ENCODE peak calls at places on chromosomes 5 and 9, in seven cellular contexts. One of them, this sample, is unnamed.

GRCh38 chr9:77977210-77977611 is 54.4 kb downstream of the GNAQ start:
- DNase-seq in small intestine: peak
- DNase-seq in aorta: peak
- DNase-seq in CD4-positive, CD25-positive, alpha-beta regulatory T cell: peak
- DNase-seq in stomach: peak
- DNase-seq in GM23248: peak
- DNase-seq in IMR-90: peak
- DNase-seq in this sample: no peak

GRCh38 chr5:108093186-108093585 is 288.7 kb downstream of the FBXL17 start:
- DNase-seq in GM23248: peak
- DNase-seq in CD4-positive, CD25-positive, alpha-beta regulatory T cell: no peak
- DNase-seq in small intestine: no peak
- DNase-seq in stomach: no peak
- DNase-seq in IMR-90: peak
- DNase-seq in aorta: no peak
- DNase-seq in this sample: no peak

GRCh38 chr9:86020731-86021130 is 78.6 kb downstream of the GOLM1 start:
- DNase-seq in stomach: no peak
- DNase-seq in small intestine: no peak
- DNase-seq in GM23248: peak
- DNase-seq in CD4-positive, CD25-positive, alpha-beta regulatory T cell: no peak
- DNase-seq in IMR-90: no peak
- DNase-seq in aorta: no peak
- DNase-seq in this sample: no peak

GRCh38 chr5:110224050-110224449 is 502.4 kb downstream of the TMEM232 start:
- DNase-seq in GM23248: no peak
- DNase-seq in stomach: no peak
- DNase-seq in CD4-positive, CD25-positive, alpha-beta regulatory T cell: no peak
- DNase-seq in aorta: no peak
- DNase-seq in small intestine: no peak
- DNase-seq in IMR-90: no peak
- DNase-seq in this sample: no peak

GRCh38 chr5:111887706-111888105 is 130.7 kb upstream of the NREP start:
- DNase-seq in aorta: no peak
- DNase-seq in IMR-90: no peak
- DNase-seq in stomach: no peak
- DNase-seq in CD4-positive, CD25-positive, alpha-beta regulatory T cell: no peak
- DNase-seq in GM23248: no peak
- DNase-seq in small intestine: no peak
- DNase-seq in this sample: no peak

GRCh38 chr5:1709186-1709803 is 90.3 kb downstream of the MRPL36 start:
- DNase-seq in small intestine: peak
- DNase-seq in stomach: no peak
- DNase-seq in aorta: no peak
- DNase-seq in IMR-90: no peak
- DNase-seq in CD4-positive, CD25-positive, alpha-beta regulatory T cell: no peak
- DNase-seq in GM23248: no peak
- DNase-seq in this sample: no peak

GRCh38 chr5:155189981-155190380 is 176.4 kb downstream of the KIF4B start:
- DNase-seq in IMR-90: no peak
- DNase-seq in aorta: no peak
- DNase-seq in small intestine: no peak
- DNase-seq in CD4-positive, CD25-positive, alpha-beta regulatory T cell: no peak
- DNase-seq in stomach: no peak
- DNase-seq in GM23248: no peak
- DNase-seq in this sample: no peak

GRCh38 chr9:124347206-124347967 is 67.9 kb downstream of the PSMB7 start:
- DNase-seq in IMR-90: no peak
- DNase-seq in CD4-positive, CD25-positive, alpha-beta regulatory T cell: no peak
- DNase-seq in stomach: no peak
- DNase-seq in small intestine: no peak
- DNase-seq in GM23248: no peak
- DNase-seq in aorta: peak
- DNase-seq in this sample: peak

GRCh38 chr9:89999534-90000370 is 394.9 kb downstream of the GADD45G start:
- DNase-seq in CD4-positive, CD25-positive, alpha-beta regulatory T cell: no peak
- DNase-seq in aorta: peak
- DNase-seq in IMR-90: peak
- DNase-seq in stomach: peak
- DNase-seq in small intestine: peak
- DNase-seq in GM23248: peak
- DNase-seq in this sample: peak

GRCh38 chr9:90870646-90871326 is 69.2 kb downstream of the SYK start:
- DNase-seq in GM23248: peak
- DNase-seq in stomach: peak
- DNase-seq in aorta: no peak
- DNase-seq in IMR-90: peak
- DNase-seq in small intestine: peak
- DNase-seq in CD4-positive, CD25-positive, alpha-beta regulatory T cell: peak
- DNase-seq in this sample: no peak

GRCh38 chr5:119745976-119746375 is 116.6 kb downstream of the FAM170A start:
- DNase-seq in IMR-90: no peak
- DNase-seq in stomach: no peak
- DNase-seq in aorta: no peak
- DNase-seq in CD4-positive, CD25-positive, alpha-beta regulatory T cell: no peak
- DNase-seq in small intestine: no peak
- DNase-seq in GM23248: no peak
- DNase-seq in this sample: no peak

GRCh38 chr9:98930792-98931191 is 12.9 kb upstream of the COL15A1 start:
- DNase-seq in CD4-positive, CD25-positive, alpha-beta regulatory T cell: no peak
- DNase-seq in IMR-90: no peak
- DNase-seq in GM23248: no peak
- DNase-seq in aorta: no peak
- DNase-seq in small intestine: no peak
- DNase-seq in stomach: no peak
- DNase-seq in this sample: no peak

GRCh38 chr5:17203329-17204132 is 13.9 kb upstream of the BASP1 start:
- DNase-seq in IMR-90: peak
- DNase-seq in aorta: no peak
- DNase-seq in CD4-positive, CD25-positive, alpha-beta regulatory T cell: no peak
- DNase-seq in GM23248: peak
- DNase-seq in stomach: no peak
- DNase-seq in small intestine: peak
- DNase-seq in this sample: peak

GRCh38 chr9:28600226-28600625 is 1026.9 kb upstream of the C9orf72 start:
- DNase-seq in GM23248: no peak
- DNase-seq in IMR-90: no peak
- DNase-seq in stomach: no peak
- DNase-seq in small intestine: no peak
- DNase-seq in CD4-positive, CD25-positive, alpha-beta regulatory T cell: no peak
- DNase-seq in aorta: no peak
- DNase-seq in this sample: no peak

GRCh38 chr5:38375423-38375822 is 117.1 kb downstream of the EGFLAM start:
- DNase-seq in IMR-90: no peak
- DNase-seq in small intestine: no peak
- DNase-seq in stomach: no peak
- DNase-seq in aorta: no peak
- DNase-seq in CD4-positive, CD25-positive, alpha-beta regulatory T cell: no peak
- DNase-seq in GM23248: no peak
- DNase-seq in this sample: no peak

GRCh38 chr9:93657331-93658111 is 81.1 kb downstream of the PHF2 start:
- DNase-seq in stomach: no peak
- DNase-seq in IMR-90: no peak
- DNase-seq in GM23248: no peak
- DNase-seq in aorta: peak
- DNase-seq in small intestine: no peak
- DNase-seq in CD4-positive, CD25-positive, alpha-beta regulatory T cell: no peak
- DNase-seq in this sample: peak

GRCh38 chr5:134026521-134027202 is 21.9 kb upstream of the VDAC1 start:
- DNase-seq in small intestine: peak
- DNase-seq in CD4-positive, CD25-positive, alpha-beta regulatory T cell: no peak
- DNase-seq in aorta: no peak
- DNase-seq in stomach: peak
- DNase-seq in GM23248: peak
- DNase-seq in IMR-90: peak
- DNase-seq in this sample: peak

GRCh38 chr5:60161340-60161934 is 267.9 kb upstream of the PDE4D start:
- DNase-seq in IMR-90: peak
- DNase-seq in CD4-positive, CD25-positive, alpha-beta regulatory T cell: no peak
- DNase-seq in GM23248: peak
- DNase-seq in small intestine: peak
- DNase-seq in stomach: no peak
- DNase-seq in aorta: no peak
- DNase-seq in this sample: peak

GRCh38 chr5:41925555-41925946 is 470 bp downstream of the FBXO4 start:
- DNase-seq in GM23248: peak
- DNase-seq in CD4-positive, CD25-positive, alpha-beta regulatory T cell: no peak
- DNase-seq in small intestine: peak
- DNase-seq in aorta: peak
- DNase-seq in IMR-90: peak
- DNase-seq in stomach: peak
- DNase-seq in this sample: peak

GRCh38 chr5:159768243-159768642 is 148.0 kb upstream of the ADRA1B start:
- DNase-seq in stomach: no peak
- DNase-seq in small intestine: no peak
- DNase-seq in aorta: no peak
- DNase-seq in IMR-90: peak
- DNase-seq in GM23248: peak
- DNase-seq in CD4-positive, CD25-positive, alpha-beta regulatory T cell: no peak
- DNase-seq in this sample: no peak

GRCh38 chr9:106784076-106784475 is 78.9 kb upstream of the ZNF462 start:
- DNase-seq in small intestine: no peak
- DNase-seq in CD4-positive, CD25-positive, alpha-beta regulatory T cell: no peak
- DNase-seq in IMR-90: no peak
- DNase-seq in aorta: no peak
- DNase-seq in GM23248: peak
- DNase-seq in stomach: no peak
- DNase-seq in this sample: no peak

GRCh38 chr5:175712313-175712680 is 54.4 kb downstream of the HRH2 start:
- DNase-seq in small intestine: no peak
- DNase-seq in CD4-positive, CD25-positive, alpha-beta regulatory T cell: no peak
- DNase-seq in IMR-90: no peak
- DNase-seq in GM23248: no peak
- DNase-seq in aorta: peak
- DNase-seq in stomach: no peak
- DNase-seq in this sample: no peak

GRCh38 chr5:173872887-173873286 is 15.3 kb upstream of the CPEB4 start:
- DNase-seq in GM23248: no peak
- DNase-seq in aorta: no peak
- DNase-seq in IMR-90: no peak
- DNase-seq in stomach: no peak
- DNase-seq in small intestine: no peak
- DNase-seq in CD4-positive, CD25-positive, alpha-beta regulatory T cell: no peak
- DNase-seq in this sample: no peak

DNA sequence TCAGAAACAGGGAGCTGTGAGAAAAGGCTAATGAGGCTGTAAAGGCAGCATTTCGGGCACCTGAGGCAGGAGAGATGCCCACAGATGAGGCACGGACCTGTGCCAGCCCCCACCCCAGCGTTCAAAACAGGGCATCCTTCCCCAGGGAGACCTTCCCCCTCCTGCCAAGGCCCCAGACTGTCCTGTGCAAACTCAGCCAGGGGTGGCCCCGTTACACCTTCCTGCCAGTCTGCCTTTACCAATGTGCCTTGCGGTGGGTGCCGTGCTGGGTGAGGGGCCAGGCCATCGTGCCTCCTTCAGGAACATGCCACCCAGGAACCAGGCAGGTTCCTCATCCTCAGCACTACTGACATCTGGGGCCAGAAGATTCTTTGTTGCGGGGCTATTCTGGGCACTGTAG is 53.9 kb downstream of the AK8 start:
- DNase-seq in aorta: no peak
- DNase-seq in IMR-90: no peak
- DNase-seq in CD4-positive, CD25-positive, alpha-beta regulatory T cell: no peak
- DNase-seq in stomach: no peak
- DNase-seq in small intestine: no peak
- DNase-seq in GM23248: no peak
- DNase-seq in this sample: no peak
- H3K4me3 ChIP-seq in aorta: no peak
- H3K4me3 ChIP-seq in IMR-90: no peak
- H3K4me3 ChIP-seq in CD4-positive, CD25-positive, alpha-beta regulatory T cell: no peak
- H3K4me3 ChIP-seq in stomach: no peak
- H3K4me3 ChIP-seq in small intestine: no peak
- H3K4me3 ChIP-seq in GM23248: no peak
- H3K4me3 ChIP-seq in this sample: no peak

DNA sequence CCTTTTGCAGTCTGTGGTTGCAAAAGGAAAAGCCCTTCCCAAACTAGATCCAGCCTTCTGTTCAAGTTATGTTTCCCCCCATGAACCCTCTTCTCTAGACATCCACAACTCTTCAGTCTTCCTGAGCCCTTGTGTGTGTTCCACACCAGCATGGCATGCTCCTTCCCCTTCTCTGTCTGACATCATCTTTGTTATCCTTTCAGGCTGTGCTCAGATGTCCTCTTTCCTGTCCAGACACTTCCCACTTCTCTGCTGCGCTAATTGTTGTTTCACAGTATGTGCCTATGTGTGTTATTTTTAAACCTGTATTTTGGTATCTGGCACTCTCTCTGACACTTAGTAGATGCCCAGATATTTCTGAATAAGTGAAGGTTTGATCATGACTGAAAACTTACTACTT is 38.2 kb downstream of the FOCAD start:
- DNase-seq in stomach: no peak
- DNase-seq in small intestine: no peak
- DNase-seq in GM23248: no peak
- DNase-seq in aorta: no peak
- DNase-seq in IMR-90: no peak
- DNase-seq in CD4-positive, CD25-positive, alpha-beta regulatory T cell: no peak
- DNase-seq in this sample: no peak
- H3K4me3 ChIP-seq in stomach: no peak
- H3K4me3 ChIP-seq in small intestine: no peak
- H3K4me3 ChIP-seq in GM23248: no peak
- H3K4me3 ChIP-seq in aorta: no peak
- H3K4me3 ChIP-seq in IMR-90: no peak
- H3K4me3 ChIP-seq in CD4-positive, CD25-positive, alpha-beta regulatory T cell: no peak
- H3K4me3 ChIP-seq in this sample: no peak

GRCh38 chr5:143318270-143318669 is 85.2 kb downstream of the NR3C1 start:
- DNase-seq in CD4-positive, CD25-positive, alpha-beta regulatory T cell: no peak
- DNase-seq in aorta: no peak
- DNase-seq in IMR-90: no peak
- DNase-seq in stomach: no peak
- DNase-seq in small intestine: no peak
- DNase-seq in GM23248: peak
- DNase-seq in this sample: no peak
- H3K4me3 ChIP-seq in CD4-positive, CD25-positive, alpha-beta regulatory T cell: no peak
- H3K4me3 ChIP-seq in aorta: no peak
- H3K4me3 ChIP-seq in IMR-90: no peak
- H3K4me3 ChIP-seq in stomach: no peak
- H3K4me3 ChIP-seq in small intestine: no peak
- H3K4me3 ChIP-seq in GM23248: no peak
- H3K4me3 ChIP-seq in this sample: no peak

DNA sequence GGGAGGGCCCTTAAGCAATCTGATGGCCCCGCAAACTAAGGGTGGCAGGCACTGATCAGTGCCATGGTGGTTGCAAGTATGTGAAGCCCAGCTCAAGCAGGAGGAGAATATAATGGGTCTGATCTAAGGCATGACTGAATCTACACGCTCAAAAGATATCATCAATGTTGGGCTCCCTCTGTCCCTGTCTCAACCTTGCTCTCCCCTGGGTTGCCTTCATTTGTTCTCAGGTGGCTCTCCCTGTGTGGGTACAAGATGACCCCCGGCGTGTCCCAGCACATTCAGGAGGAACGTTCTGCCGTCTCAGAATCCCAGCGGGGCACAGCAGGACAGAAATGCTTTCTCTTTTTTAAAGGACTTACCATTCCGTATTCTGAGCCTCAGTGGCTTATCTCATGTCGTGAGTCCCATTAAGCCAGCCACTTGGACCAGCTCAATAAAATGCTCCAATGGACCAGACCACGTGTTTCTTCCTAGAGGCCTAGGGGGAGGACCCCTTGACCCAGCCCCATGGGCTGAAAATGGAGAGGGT is 12.0 kb upstream of the RNF130 start:
- DNase-seq in CD4-positive, CD25-positive, alpha-beta regulatory T cell: no peak
- DNase-seq in stomach: no peak
- DNase-seq in IMR-90: no peak
- DNase-seq in aorta: no peak
- DNase-seq in GM23248: no peak
- DNase-seq in small intestine: no peak
- DNase-seq in this sample: no peak
- H3K4me3 ChIP-seq in CD4-positive, CD25-positive, alpha-beta regulatory T cell: no peak
- H3K4me3 ChIP-seq in stomach: no peak
- H3K4me3 ChIP-seq in IMR-90: no peak
- H3K4me3 ChIP-seq in aorta: no peak
- H3K4me3 ChIP-seq in GM23248: no peak
- H3K4me3 ChIP-seq in small intestine: no peak
- H3K4me3 ChIP-seq in this sample: no peak

This sample was measured in osteoblast.